ENCODE peak calls at places on chromosomes 12 and 14, in ten cellular contexts. One of them, this sample, is unnamed.

GRCh38 chr12:113974006-113974405 is 7.9 kb upstream of the RBM19 start:
- DNase-seq in pancreas: no peak
- DNase-seq in epithelial cell of esophagus: no peak
- DNase-seq in body of pancreas: no peak
- DNase-seq in AG04450: no peak
- DNase-seq in cardiac fibroblast: no peak
- DNase-seq in thoracic aorta: no peak
- DNase-seq in natural killer cell: no peak
- DNase-seq in LNCaP clone FGC: no peak
- DNase-seq in tibial artery: no peak
- DNase-seq in this sample: no peak

GRCh38 chr12:53352331-53353258 is 16.4 kb upstream of the SP7 start:
- DNase-seq in pancreas: peak; percentile 87
- DNase-seq in epithelial cell of esophagus: peak; percentile 89
- DNase-seq in body of pancreas: peak; percentile 91
- DNase-seq in AG04450: peak; percentile 68
- DNase-seq in cardiac fibroblast: peak; percentile 92
- DNase-seq in thoracic aorta: peak; percentile 34
- DNase-seq in natural killer cell: peak; percentile 79
- DNase-seq in LNCaP clone FGC: peak; percentile 67
- DNase-seq in tibial artery: peak; percentile 87
- DNase-seq in this sample: peak; percentile 72

GRCh38 chr12:87784350-87784749 is 244.9 kb downstream of the C12orf50 start:
- DNase-seq in pancreas: no peak
- DNase-seq in epithelial cell of esophagus: no peak
- DNase-seq in body of pancreas: no peak
- DNase-seq in AG04450: no peak
- DNase-seq in cardiac fibroblast: no peak
- DNase-seq in thoracic aorta: no peak
- DNase-seq in natural killer cell: no peak
- DNase-seq in LNCaP clone FGC: peak; percentile 8
- DNase-seq in tibial artery: no peak
- DNase-seq in this sample: no peak

GRCh38 chr14:81849714-81850113 is 316.1 kb upstream of the SEL1L start:
- DNase-seq in pancreas: no peak
- DNase-seq in epithelial cell of esophagus: no peak
- DNase-seq in body of pancreas: no peak
- DNase-seq in AG04450: no peak
- DNase-seq in cardiac fibroblast: no peak
- DNase-seq in thoracic aorta: no peak
- DNase-seq in natural killer cell: no peak
- DNase-seq in LNCaP clone FGC: no peak
- DNase-seq in tibial artery: no peak
- DNase-seq in this sample: no peak

GRCh38 chr12:28235985-28236384 is 45.7 kb downstream of the CCDC91 start:
- DNase-seq in pancreas: no peak
- DNase-seq in epithelial cell of esophagus: no peak
- DNase-seq in body of pancreas: no peak
- DNase-seq in AG04450: no peak
- DNase-seq in cardiac fibroblast: no peak
- DNase-seq in thoracic aorta: no peak
- DNase-seq in natural killer cell: no peak
- DNase-seq in LNCaP clone FGC: no peak
- DNase-seq in tibial artery: no peak
- DNase-seq in this sample: no peak

GRCh38 chr14:50320279-50320678 is 8.2 kb downstream of the DMAC2L start:
- DNase-seq in pancreas: no peak
- DNase-seq in epithelial cell of esophagus: peak; percentile 89
- DNase-seq in body of pancreas: no peak
- DNase-seq in AG04450: no peak
- DNase-seq in cardiac fibroblast: peak; percentile 60
- DNase-seq in thoracic aorta: no peak
- DNase-seq in natural killer cell: no peak
- DNase-seq in LNCaP clone FGC: no peak
- DNase-seq in tibial artery: no peak
- DNase-seq in this sample: no peak

GRCh38 chr14:94771191-94771905 is 1.4 kb upstream of the GSC start:
- DNase-seq in pancreas: no peak
- DNase-seq in epithelial cell of esophagus: no peak
- DNase-seq in body of pancreas: no peak
- DNase-seq in AG04450: no peak
- DNase-seq in cardiac fibroblast: no peak
- DNase-seq in thoracic aorta: no peak
- DNase-seq in natural killer cell: no peak
- DNase-seq in LNCaP clone FGC: no peak
- DNase-seq in tibial artery: no peak
- DNase-seq in this sample: no peak

GRCh38 chr12:43789941-43790340 is 16.2 kb downstream of the TWF1 start:
- DNase-seq in pancreas: no peak
- DNase-seq in epithelial cell of esophagus: no peak
- DNase-seq in body of pancreas: peak; percentile 24
- DNase-seq in AG04450: no peak
- DNase-seq in cardiac fibroblast: peak; percentile 19
- DNase-seq in thoracic aorta: no peak
- DNase-seq in natural killer cell: no peak
- DNase-seq in LNCaP clone FGC: no peak
- DNase-seq in tibial artery: no peak
- DNase-seq in this sample: no peak

GRCh38 chr12:38905480-38906351 is at the start of gene CPNE8:
- DNase-seq in pancreas: peak; percentile 71
- DNase-seq in epithelial cell of esophagus: peak; percentile 67
- DNase-seq in body of pancreas: peak; percentile 77
- DNase-seq in AG04450: no peak
- DNase-seq in cardiac fibroblast: peak; percentile 85
- DNase-seq in thoracic aorta: peak; percentile 67
- DNase-seq in natural killer cell: peak; percentile 41
- DNase-seq in LNCaP clone FGC: no peak
- DNase-seq in tibial artery: peak; percentile 94
- DNase-seq in this sample: no peak

GRCh38 chr12:47742253-47742825 is 16.3 kb downstream of the RAPGEF3 start:
- DNase-seq in pancreas: peak; percentile 62
- DNase-seq in epithelial cell of esophagus: peak; percentile 63
- DNase-seq in body of pancreas: peak; percentile 53
- DNase-seq in AG04450: no peak
- DNase-seq in cardiac fibroblast: peak; percentile 39
- DNase-seq in thoracic aorta: no peak
- DNase-seq in natural killer cell: peak; percentile 69
- DNase-seq in LNCaP clone FGC: no peak
- DNase-seq in tibial artery: no peak
- DNase-seq in this sample: no peak

GRCh38 chr12:10362828-10363664 is 26.8 kb downstream of the KLRK1 start:
- DNase-seq in pancreas: no peak
- DNase-seq in epithelial cell of esophagus: peak; percentile 34
- DNase-seq in body of pancreas: no peak
- DNase-seq in AG04450: no peak
- DNase-seq in cardiac fibroblast: peak; percentile 26
- DNase-seq in thoracic aorta: no peak
- DNase-seq in natural killer cell: no peak
- DNase-seq in LNCaP clone FGC: no peak
- DNase-seq in tibial artery: no peak
- DNase-seq in this sample: no peak

GRCh38 chr14:90287791-90288190 is 31.4 kb downstream of the PSMC1 start:
- DNase-seq in pancreas: no peak
- DNase-seq in epithelial cell of esophagus: no peak
- DNase-seq in body of pancreas: no peak
- DNase-seq in AG04450: no peak
- DNase-seq in cardiac fibroblast: no peak
- DNase-seq in thoracic aorta: no peak
- DNase-seq in natural killer cell: no peak
- DNase-seq in LNCaP clone FGC: no peak
- DNase-seq in tibial artery: no peak
- DNase-seq in this sample: no peak

GRCh38 chr14:96261772-96262485 is 5.9 kb downstream of the BDKRB1 start:
- DNase-seq in pancreas: peak; percentile 56
- DNase-seq in epithelial cell of esophagus: no peak
- DNase-seq in body of pancreas: peak; percentile 53
- DNase-seq in AG04450: no peak
- DNase-seq in cardiac fibroblast: no peak
- DNase-seq in thoracic aorta: no peak
- DNase-seq in natural killer cell: no peak
- DNase-seq in LNCaP clone FGC: no peak
- DNase-seq in tibial artery: no peak
- DNase-seq in this sample: no peak
- TF ChIP-seq CTCF in pancreas: no peak
- TF ChIP-seq CTCF in epithelial cell of esophagus: no peak
- TF ChIP-seq CTCF in body of pancreas: no peak
- TF ChIP-seq CTCF in AG04450: peak; percentile 31
- TF ChIP-seq CTCF in cardiac fibroblast: no peak
- TF ChIP-seq CTCF in thoracic aorta: no peak
- TF ChIP-seq CTCF in natural killer cell: no peak
- TF ChIP-seq CTCF in LNCaP clone FGC: no peak
- TF ChIP-seq CTCF in tibial artery: no peak
- TF ChIP-seq CTCF in this sample: no peak

DNA sequence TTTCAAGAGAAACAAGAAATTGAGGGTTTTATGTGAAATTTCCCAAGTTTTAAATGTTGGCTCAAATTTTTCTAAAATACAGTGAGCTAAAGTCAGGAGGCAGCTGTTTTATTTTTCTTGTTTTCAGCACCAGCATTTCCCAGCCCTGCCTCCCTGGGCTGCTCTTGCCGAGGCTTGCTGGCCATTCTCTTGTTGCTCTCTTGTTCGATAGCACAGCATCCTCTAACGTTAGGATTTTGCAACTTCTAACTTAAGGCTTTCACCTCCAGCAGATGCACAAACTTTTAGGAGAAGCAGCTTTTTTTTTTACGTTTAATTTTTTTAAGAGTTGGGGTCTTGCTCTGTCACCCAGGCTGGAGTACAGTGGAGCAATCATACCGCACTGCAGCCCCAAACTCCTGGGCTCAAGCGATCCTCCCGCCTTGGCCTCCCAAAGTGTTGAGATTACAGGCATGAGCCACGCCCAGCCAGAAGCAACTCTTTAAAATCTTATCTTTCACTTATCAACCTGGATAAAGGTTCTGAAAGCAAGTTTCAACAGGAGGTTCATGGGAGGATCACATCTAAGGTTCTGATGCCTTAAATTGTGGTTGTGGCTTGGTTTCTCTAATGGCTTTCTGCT is 40.2 kb downstream of the B4GALNT3 start:
- DNase-seq in pancreas: no peak
- DNase-seq in epithelial cell of esophagus: no peak
- DNase-seq in body of pancreas: no peak
- DNase-seq in AG04450: no peak
- DNase-seq in cardiac fibroblast: peak; percentile 49
- DNase-seq in thoracic aorta: no peak
- DNase-seq in natural killer cell: no peak
- DNase-seq in LNCaP clone FGC: no peak
- DNase-seq in tibial artery: no peak
- DNase-seq in this sample: no peak
- TF ChIP-seq CTCF in pancreas: no peak
- TF ChIP-seq CTCF in epithelial cell of esophagus: no peak
- TF ChIP-seq CTCF in body of pancreas: no peak
- TF ChIP-seq CTCF in AG04450: no peak
- TF ChIP-seq CTCF in cardiac fibroblast: no peak
- TF ChIP-seq CTCF in thoracic aorta: peak; percentile 63
- TF ChIP-seq CTCF in natural killer cell: no peak
- TF ChIP-seq CTCF in LNCaP clone FGC: no peak
- TF ChIP-seq CTCF in tibial artery: peak; percentile 72
- TF ChIP-seq CTCF in this sample: no peak

GRCh38 chr14:82861321-82861720 is 1327.7 kb upstream of the SEL1L start:
- DNase-seq in pancreas: no peak
- DNase-seq in epithelial cell of esophagus: no peak
- DNase-seq in body of pancreas: no peak
- DNase-seq in AG04450: no peak
- DNase-seq in cardiac fibroblast: no peak
- DNase-seq in thoracic aorta: no peak
- DNase-seq in natural killer cell: no peak
- DNase-seq in LNCaP clone FGC: no peak
- DNase-seq in tibial artery: no peak
- DNase-seq in this sample: no peak

GRCh38 chr14:82854851-82855250 is 1321.2 kb upstream of the SEL1L start:
- DNase-seq in pancreas: no peak
- DNase-seq in epithelial cell of esophagus: no peak
- DNase-seq in body of pancreas: no peak
- DNase-seq in AG04450: no peak
- DNase-seq in cardiac fibroblast: no peak
- DNase-seq in thoracic aorta: no peak
- DNase-seq in natural killer cell: no peak
- DNase-seq in LNCaP clone FGC: no peak
- DNase-seq in tibial artery: no peak
- DNase-seq in this sample: no peak

GRCh38 chr14:82854131-82854530 is 1320.5 kb upstream of the SEL1L start:
- DNase-seq in pancreas: no peak
- DNase-seq in epithelial cell of esophagus: no peak
- DNase-seq in body of pancreas: no peak
- DNase-seq in AG04450: no peak
- DNase-seq in cardiac fibroblast: no peak
- DNase-seq in thoracic aorta: no peak
- DNase-seq in natural killer cell: no peak
- DNase-seq in LNCaP clone FGC: no peak
- DNase-seq in tibial artery: no peak
- DNase-seq in this sample: no peak

DNA sequence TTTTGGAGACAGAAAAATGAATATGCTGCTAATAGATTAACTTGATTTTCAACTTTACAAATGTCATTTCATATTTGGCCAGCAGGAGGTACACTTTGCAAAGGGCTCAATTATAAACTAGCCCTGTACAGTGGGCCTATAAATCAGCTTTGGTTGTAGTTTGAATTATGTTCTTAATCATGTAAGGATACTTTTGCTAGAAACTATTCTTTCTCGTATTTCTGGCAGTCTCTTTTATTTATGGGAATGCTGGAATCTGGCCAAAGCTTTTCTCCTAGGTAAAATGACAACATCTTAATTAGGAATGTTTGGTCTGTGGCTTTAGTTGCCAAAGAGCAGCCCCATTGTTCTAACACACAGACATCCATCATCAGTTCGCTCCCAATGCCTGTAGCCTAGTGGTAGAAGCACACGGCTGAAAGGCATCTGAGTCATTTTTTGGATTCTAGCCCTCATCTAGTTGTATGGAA is 1322.3 kb upstream of the SEL1L start:
- DNase-seq in pancreas: no peak
- DNase-seq in epithelial cell of esophagus: peak; percentile 81
- DNase-seq in body of pancreas: no peak
- DNase-seq in AG04450: no peak
- DNase-seq in cardiac fibroblast: peak; percentile 1
- DNase-seq in thoracic aorta: no peak
- DNase-seq in natural killer cell: no peak
- DNase-seq in LNCaP clone FGC: no peak
- DNase-seq in tibial artery: no peak
- DNase-seq in this sample: no peak
- TF ChIP-seq CTCF in pancreas: peak; percentile 20
- TF ChIP-seq CTCF in epithelial cell of esophagus: peak; percentile 74
- TF ChIP-seq CTCF in body of pancreas: peak; percentile 43
- TF ChIP-seq CTCF in AG04450: peak; percentile 41
- TF ChIP-seq CTCF in cardiac fibroblast: no peak
- TF ChIP-seq CTCF in thoracic aorta: peak; percentile 35
- TF ChIP-seq CTCF in natural killer cell: no peak
- TF ChIP-seq CTCF in LNCaP clone FGC: peak; percentile 63
- TF ChIP-seq CTCF in tibial artery: peak; percentile 26
- TF ChIP-seq CTCF in this sample: peak; percentile 34

DNA sequence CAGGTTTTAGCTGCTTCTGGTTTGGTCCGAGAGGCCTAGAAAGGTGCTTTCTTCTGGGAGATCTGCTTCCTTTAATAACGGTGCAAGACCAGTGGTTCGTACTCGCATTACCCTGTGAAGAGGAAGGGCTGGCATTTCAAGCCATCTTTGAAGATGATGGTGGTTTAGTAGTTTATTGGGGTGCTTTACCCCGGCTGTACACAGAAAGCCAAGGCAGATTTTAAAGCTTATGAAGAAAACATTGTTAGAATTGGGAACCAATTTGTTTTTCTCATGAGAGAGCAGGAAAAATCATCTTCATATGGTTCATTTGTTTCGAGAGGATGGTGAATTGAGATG is 3.6 kb downstream of the CCND2 start:
- DNase-seq in pancreas: no peak
- DNase-seq in epithelial cell of esophagus: no peak
- DNase-seq in body of pancreas: no peak
- DNase-seq in AG04450: no peak
- DNase-seq in cardiac fibroblast: no peak
- DNase-seq in thoracic aorta: no peak
- DNase-seq in natural killer cell: no peak
- DNase-seq in LNCaP clone FGC: no peak
- DNase-seq in tibial artery: no peak
- DNase-seq in this sample: no peak
- TF ChIP-seq CTCF in pancreas: no peak
- TF ChIP-seq CTCF in epithelial cell of esophagus: no peak
- TF ChIP-seq CTCF in body of pancreas: no peak
- TF ChIP-seq CTCF in AG04450: no peak
- TF ChIP-seq CTCF in cardiac fibroblast: no peak
- TF ChIP-seq CTCF in thoracic aorta: peak; percentile 1
- TF ChIP-seq CTCF in natural killer cell: peak; percentile 33
- TF ChIP-seq CTCF in LNCaP clone FGC: no peak
- TF ChIP-seq CTCF in tibial artery: no peak
- TF ChIP-seq CTCF in this sample: no peak

This sample was measured in GM12864.